ENCODE peak calls at places on chromosomes 6 and 20, in ten cellular contexts. Q, E, W, U, R, V, Y, S, L and I are unnamed samples.

GRCh38 chr6:36104836-36105235 is 25.5 kb upstream of the MAPK13 start:
- DNase-seq in Q (no peak), E (no peak), W (no peak), U (no peak), R (no peak), V (no peak), Y (no peak), S (no peak), L (peak), I (no peak)

GRCh38 chr6:111657146-111657545 is 51.5 kb upstream of the TRAF3IP2 start:
- DNase-seq in Q (no peak), E (no peak), W (no peak), U (no peak), R (no peak), V (no peak), Y (peak), S (no peak), L (no peak), I (no peak)

GRCh38 chr6:111980979-111981378 is 72.9 kb upstream of the CCN6 start:
- DNase-seq in Q (no peak), E (no peak), W (no peak), U (no peak), R (no peak), V (no peak), Y (no peak), S (no peak), L (no peak), I (no peak)

GRCh38 chr20:59604770-59605665 is 678 bp downstream of the PHACTR3 start:
- DNase-seq in Q (no peak), E (no peak), W (no peak), U (peak), R (no peak), V (no peak), Y (no peak), S (no peak), L (no peak), I (no peak)

GRCh38 chr6:326896-327537 is 34.7 kb downstream of the DUSP22 start:
- DNase-seq in Q (no peak), E (no peak), W (no peak), U (no peak), R (no peak), V (no peak), Y (no peak), S (no peak), L (no peak), I (no peak)

GRCh38 chr6:79544939-79545450 is 7.8 kb upstream of the LCA5 start:
- DNase-seq in Q (no peak), E (peak), W (no peak), U (peak), R (peak), V (no peak), Y (peak), S (peak), L (peak), I (peak)

GRCh38 chr6:36547646-36548400 is 544 bp upstream of the STK38 start:
- DNase-seq in Q (no peak), E (no peak), W (peak), U (no peak), R (no peak), V (no peak), Y (no peak), S (no peak), L (no peak), I (no peak)

GRCh38 chr20:12999201-12999600 is 9.6 kb upstream of the SPTLC3 start:
- DNase-seq in Q (no peak), E (no peak), W (no peak), U (no peak), R (no peak), V (no peak), Y (no peak), S (no peak), L (no peak), I (no peak)

GRCh38 chr6:2866183-2866846 is 24.7 kb upstream of the SERPINB1 start:
- DNase-seq in Q (no peak), E (no peak), W (no peak), U (no peak), R (no peak), V (no peak), Y (no peak), S (peak), L (no peak), I (no peak)

GRCh38 chr6:25036461-25036860 is 100.7 kb upstream of the RIPOR2 start:
- DNase-seq in Q (no peak), E (no peak), W (no peak), U (no peak), R (no peak), V (no peak), Y (no peak), S (no peak), L (no peak), I (no peak)